ENCODE peak calls at places on chromosomes 6 and 20, in ten cellular contexts. M is transverse colon, H is gastrocnemius medialis, G is A549, T is ovary, Z is H1, O is stomach, U is right lobe of liver, L is tibial nerve, Q is sigmoid colon. S is an unnamed sample.

GRCh38 chr20:62066339-62066982 is 780 bp upstream of the TAF4 start:
- DNase-seq in M (peak; percentile 67), H (no peak), G (peak; percentile 61), T (peak; percentile 68), Z (peak; percentile 38), O (peak; percentile 57), U (peak; percentile 63), L (no peak), Q (no peak), S (peak; percentile 81)

GRCh38 chr6:131660195-131660594 is 23.1 kb downstream of the ENPP3 start:
- DNase-seq in M (no peak), H (no peak), G (peak; percentile 16), T (no peak), Z (no peak), O (no peak), U (no peak), L (no peak), Q (no peak), S (no peak)

GRCh38 chr20:23039136-23039875 is 4.2 kb downstream of the SSTR4 start:
- DNase-seq in M (no peak), H (no peak), G (no peak), T (no peak), Z (no peak), O (no peak), U (no peak), L (no peak), Q (no peak), S (no peak)

GRCh38 chr20:60653111-60653845 is 598.8 kb upstream of the CDH4 start:
- DNase-seq in M (no peak), H (no peak), G (no peak), T (no peak), Z (no peak), O (no peak), U (no peak), L (no peak), Q (no peak), S (no peak)

GRCh38 chr6:105226598-105227291 is 46.9 kb upstream of the POPDC3 start:
- DNase-seq in M (no peak), H (no peak), G (no peak), T (no peak), Z (no peak), O (no peak), U (no peak), L (no peak), Q (no peak), S (no peak)

GRCh38 chr20:16486532-16486931 is 86.7 kb downstream of the KIF16B start:
- DNase-seq in M (no peak), H (no peak), G (no peak), T (no peak), Z (no peak), O (no peak), U (no peak), L (no peak), Q (no peak), S (no peak)

GRCh38 chr6:138988469-138988834 is 399 bp upstream of the REPS1 start:
- DNase-seq in M (no peak), H (no peak), G (peak; percentile 23), T (no peak), Z (no peak), O (no peak), U (no peak), L (no peak), Q (no peak), S (no peak)

GRCh38 chr6:19803331-19804330 is 33.5 kb upstream of the ID4 start:
- DNase-seq in M (no peak), H (no peak), G (no peak), T (no peak), Z (no peak), O (no peak), U (no peak), L (no peak), Q (no peak), S (no peak)

GRCh38 chr6:73074175-73074574 is 151.1 kb downstream of the KHDC1L start:
- DNase-seq in M (no peak), H (no peak), G (peak; percentile 55), T (no peak), Z (no peak), O (no peak), U (no peak), L (no peak), Q (no peak), S (no peak)

GRCh38 chr6:68724054-68724453 is 89.0 kb downstream of the ADGRB3 start:
- DNase-seq in M (no peak), H (no peak), G (no peak), T (no peak), Z (no peak), O (no peak), U (no peak), L (no peak), Q (no peak), S (no peak)

GRCh38 chr6:40996591-40997247 is 42.3 kb downstream of the UNC5CL start:
- DNase-seq in M (peak; percentile 8), H (no peak), G (peak; percentile 50), T (peak; percentile 44), Z (no peak), O (peak; percentile 28), U (no peak), L (no peak), Q (no peak), S (no peak)

GRCh38 chr6:26156105-26156849 is 69.0 kb downstream of the HFE start:
- DNase-seq in M (peak; percentile 94), H (peak; percentile 81), G (peak; percentile 83), T (peak; percentile 96), Z (peak; percentile 67), O (peak; percentile 93), U (peak; percentile 94), L (peak; percentile 85), Q (peak; percentile 98), S (peak; percentile 96)

GRCh38 chr6:73134588-73134987 is 90.7 kb downstream of the KHDC1L start:
- DNase-seq in M (peak; percentile 23), H (peak; percentile 77), G (peak; percentile 56), T (no peak), Z (peak; percentile 84), O (no peak), U (peak; percentile 46), L (no peak), Q (no peak), S (peak; percentile 50)

GRCh38 chr6:109381747-109382575 is at the start of gene CD164:
- DNase-seq in M (peak; percentile 94), H (peak; percentile 89), G (peak; percentile 92), T (peak; percentile 95), Z (peak; percentile 75), O (peak; percentile 93), U (peak; percentile 94), L (peak; percentile 90), Q (peak; percentile 97), S (peak; percentile 96)

GRCh38 chr6:109379706-109380105 is 2.6 kb downstream of the CD164 start:
- DNase-seq in M (no peak), H (no peak), G (no peak), T (no peak), Z (no peak), O (no peak), U (no peak), L (no peak), Q (no peak), S (no peak)

GRCh38 chr6:109381007-109381746 is 1.1 kb downstream of the CD164 start:
- DNase-seq in M (no peak), H (no peak), G (no peak), T (no peak), Z (no peak), O (no peak), U (no peak), L (no peak), Q (no peak), S (no peak)

GRCh38 chr6:109383438-109383940 is 1.2 kb upstream of the CD164 start:
- DNase-seq in M (no peak), H (no peak), G (no peak), T (no peak), Z (no peak), O (no peak), U (no peak), L (no peak), Q (no peak), S (no peak)

DNA sequence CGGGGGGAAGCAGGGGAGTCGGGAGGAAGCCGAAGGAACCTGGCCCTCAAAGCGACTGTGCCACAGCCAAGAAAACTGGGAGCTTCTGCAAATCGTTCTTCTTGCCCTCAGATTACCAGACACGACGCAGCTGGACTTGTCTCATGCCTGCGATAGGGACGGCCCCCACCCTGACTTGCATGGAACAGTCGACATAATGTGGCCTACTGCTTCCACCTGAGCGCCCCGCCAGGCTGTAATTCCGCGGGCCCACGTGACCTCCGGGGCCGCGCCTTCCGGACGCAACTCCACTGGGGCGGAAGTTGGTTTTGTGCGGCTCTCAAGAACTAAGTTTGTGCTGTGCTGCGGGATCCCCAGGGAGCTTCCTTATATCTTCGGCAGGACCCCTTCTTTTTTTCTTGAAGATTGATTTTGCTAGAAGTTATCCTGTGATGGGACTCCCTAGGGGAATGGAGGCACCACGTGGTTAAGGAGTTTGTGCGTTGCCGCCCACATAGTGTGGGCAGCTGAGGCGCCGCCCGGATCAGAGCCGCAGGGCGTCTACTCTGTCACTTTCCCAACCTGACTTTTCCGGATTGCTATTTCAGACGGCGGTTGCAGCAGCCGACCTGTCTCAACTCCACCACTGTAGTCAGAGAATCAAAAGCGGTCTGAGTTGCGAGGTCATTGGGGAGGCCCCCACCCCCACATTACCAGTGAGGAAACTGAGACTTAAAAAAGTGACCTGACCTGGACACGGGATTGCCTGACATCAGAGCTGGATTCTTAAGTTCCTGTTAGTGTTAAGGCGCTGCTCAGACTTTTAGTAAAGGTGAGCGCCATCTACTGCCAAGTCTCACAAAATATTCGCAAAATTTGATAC is 540 bp upstream of the CD164 start:
- DNase-seq in M (peak; percentile 94), H (peak; percentile 90), G (peak; percentile 94), T (peak; percentile 94), Z (peak; percentile 59), O (peak; percentile 92), U (peak; percentile 95), L (peak; percentile 89), Q (peak; percentile 96), S (peak; percentile 93)
- TF ChIP-seq POLR2A in M (peak; percentile 73), H (peak; percentile 75), G (no peak), T (peak; percentile 21), Z (peak; percentile 74), O (no peak), U (peak; percentile 70), L (peak; percentile 6), Q (peak; percentile 4), S (peak; percentile 46)

GRCh38 chr6:157317129-157317814 is 6.0 kb downstream of the TMEM242 start:
- DNase-seq in M (peak; percentile 72), H (peak; percentile 75), G (peak; percentile 68), T (peak; percentile 62), Z (no peak), O (peak; percentile 78), U (peak; percentile 86), L (peak; percentile 79), Q (peak; percentile 90), S (peak; percentile 89)
- H3K4me1 ChIP-seq in M (peaks cover 6% of the 10 kb centered on the region), H (peaks cover 14% of the 10 kb centered on the region), G (peaks cover 19% of the 10 kb centered on the region), T (no peaks in the 10 kb centered on the region), Z (no peaks in the 10 kb centered on the region), O (peaks cover 6% of the 10 kb centered on the region), U (no peaks in the 10 kb centered on the region), L (no peaks in the 10 kb centered on the region), Q (peaks cover 20% of the 10 kb centered on the region), S (no peaks in the 10 kb centered on the region)

GRCh38 chr6:154319231-154319858 is 37.3 kb downstream of the IPCEF1 start:
- DNase-seq in M (no peak), H (no peak), G (no peak), T (no peak), Z (no peak), O (no peak), U (no peak), L (no peak), Q (no peak), S (no peak)
- H3K4me3 ChIP-seq in M (no peak overlapping the region), H (no peak overlapping the region), G (no peak overlapping the region), T (no peak overlapping the region), Z (no peak overlapping the region), O (no peak overlapping the region), U (no peak overlapping the region), L (no peak overlapping the region), Q (no peak overlapping the region), S (no peak overlapping the region)

GRCh38 chr20:35742741-35743523 is 872 bp upstream of the RBM39 start:
- DNase-seq in M (no peak), H (no peak), G (peak; percentile 33), T (no peak), Z (no peak), O (no peak), U (no peak), L (no peak), Q (no peak), S (no peak)
- TF ChIP-seq POLR2A in M (no peak), H (no peak), G (no peak), T (no peak), Z (no peak), O (no peak), U (no peak), L (no peak), Q (no peak), S (no peak)